ENCODE peak calls at places on chromosomes 13 and 19, in four cellular contexts. One of them, this sample, is unnamed. For H3K27me3, the result is how much of the 10 kb centered on the place peaks cover.

GRCh38 chr13:83943530-83944279 is 61.4 kb upstream of the SLITRK1 start:
- DNase-seq in lower lobe of right lung: no peak
- DNase-seq in astrocyte: no peak
- DNase-seq in colonic mucosa: no peak
- DNase-seq in this sample: no peak

GRCh38 chr13:27599845-27600553 is 20.3 kb downstream of the LNX2 start:
- DNase-seq in astrocyte: peak
- DNase-seq in lower lobe of right lung: no peak
- DNase-seq in colonic mucosa: no peak
- DNase-seq in this sample: no peak

GRCh38 chr19:38441660-38442348 is 8.3 kb downstream of the RYR1 start:
- DNase-seq in astrocyte: no peak
- DNase-seq in colonic mucosa: no peak
- DNase-seq in lower lobe of right lung: no peak
- DNase-seq in this sample: no peak

GRCh38 chr19:29302002-29302928 is 89.3 kb upstream of the UQCRFS1 start:
- DNase-seq in astrocyte: no peak
- DNase-seq in lower lobe of right lung: no peak
- DNase-seq in colonic mucosa: no peak
- DNase-seq in this sample: no peak

GRCh38 chr13:42551611-42552010 is 22.3 kb upstream of the TNFSF11 start:
- DNase-seq in colonic mucosa: no peak
- DNase-seq in lower lobe of right lung: no peak
- DNase-seq in astrocyte: no peak
- DNase-seq in this sample: no peak

GRCh38 chr13:60019119-60019993 is 144.4 kb downstream of the DIAPH3 start:
- DNase-seq in lower lobe of right lung: no peak
- DNase-seq in colonic mucosa: no peak
- DNase-seq in astrocyte: peak
- DNase-seq in this sample: no peak

GRCh38 chr19:38047641-38048040 is 140.6 kb downstream of the SIPA1L3 start:
- DNase-seq in astrocyte: no peak
- DNase-seq in colonic mucosa: no peak
- DNase-seq in lower lobe of right lung: no peak
- DNase-seq in this sample: no peak

GRCh38 chr13:112722433-112723250 is 32.8 kb downstream of the ATP11A start:
- DNase-seq in colonic mucosa: no peak
- DNase-seq in astrocyte: peak
- DNase-seq in lower lobe of right lung: peak
- DNase-seq in this sample: no peak

GRCh38 chr19:46192990-46193650 is 36.4 kb upstream of the IGFL1 start:
- DNase-seq in lower lobe of right lung: no peak
- DNase-seq in colonic mucosa: peak
- DNase-seq in astrocyte: peak
- DNase-seq in this sample: peak

GRCh38 chr19:16342002-16342715 is 17.5 kb downstream of the KLF2 start:
- DNase-seq in astrocyte: peak
- DNase-seq in colonic mucosa: no peak
- DNase-seq in lower lobe of right lung: no peak
- DNase-seq in this sample: no peak

GRCh38 chr13:51895906-51896888 is 34.4 kb downstream of the CCDC70 start:
- DNase-seq in lower lobe of right lung: peak
- DNase-seq in astrocyte: peak
- DNase-seq in colonic mucosa: peak
- DNase-seq in this sample: peak

GRCh38 chr13:44801990-44802389 is 187.3 kb downstream of the NUFIP1 start:
- DNase-seq in colonic mucosa: no peak
- DNase-seq in lower lobe of right lung: no peak
- DNase-seq in astrocyte: peak
- DNase-seq in this sample: no peak

GRCh38 chr13:50521191-50521590 is 322.3 kb downstream of the DLEU7 start:
- DNase-seq in colonic mucosa: no peak
- DNase-seq in lower lobe of right lung: no peak
- DNase-seq in astrocyte: no peak
- DNase-seq in this sample: no peak

GRCh38 chr13:79190932-79191331 is 215.1 kb downstream of the RBM26 start:
- DNase-seq in colonic mucosa: no peak
- DNase-seq in astrocyte: no peak
- DNase-seq in lower lobe of right lung: no peak
- DNase-seq in this sample: no peak

GRCh38 chr13:39976481-39976880 is 321.0 kb downstream of the COG6 start:
- DNase-seq in colonic mucosa: no peak
- DNase-seq in lower lobe of right lung: no peak
- DNase-seq in astrocyte: no peak
- DNase-seq in this sample: no peak

GRCh38 chr13:95833126-95833525 is 156.2 kb downstream of the DNAJC3 start:
- DNase-seq in lower lobe of right lung: no peak
- DNase-seq in colonic mucosa: no peak
- DNase-seq in astrocyte: no peak
- DNase-seq in this sample: no peak

GRCh38 chr13:62320129-62320724 is 904.6 kb upstream of the PCDH20 start:
- DNase-seq in astrocyte: peak
- DNase-seq in lower lobe of right lung: no peak
- DNase-seq in colonic mucosa: no peak
- DNase-seq in this sample: peak

GRCh38 chr13:46359731-46360130 is 27.3 kb downstream of the RUBCNL start:
- DNase-seq in colonic mucosa: no peak
- DNase-seq in lower lobe of right lung: no peak
- DNase-seq in astrocyte: peak
- DNase-seq in this sample: no peak

GRCh38 chr13:67416047-67416925 is 186.2 kb upstream of the PCDH9 start:
- DNase-seq in colonic mucosa: no peak
- DNase-seq in astrocyte: peak
- DNase-seq in lower lobe of right lung: peak
- DNase-seq in this sample: peak

GRCh38 chr13:71240906-71241305 is 626.1 kb downstream of the DACH1 start:
- DNase-seq in astrocyte: peak
- DNase-seq in lower lobe of right lung: no peak
- DNase-seq in colonic mucosa: no peak
- DNase-seq in this sample: peak

GRCh38 chr19:41430907-41431306 is 3.7 kb upstream of the B3GNT8 start:
- DNase-seq in colonic mucosa: no peak
- DNase-seq in astrocyte: no peak
- DNase-seq in lower lobe of right lung: no peak
- DNase-seq in this sample: no peak

GRCh38 chr19:2244122-2244411 is 5.1 kb upstream of the AMH start:
- DNase-seq in astrocyte: no peak
- DNase-seq in lower lobe of right lung: no peak
- DNase-seq in colonic mucosa: no peak
- DNase-seq in this sample: no peak

GRCh38 chr13:41061914-41062837 is 867 bp downstream of the WBP4 start:
- DNase-seq in lower lobe of right lung: no peak
- DNase-seq in colonic mucosa: no peak
- DNase-seq in astrocyte: peak
- DNase-seq in this sample: no peak

GRCh38 chr19:19460258-19460731 is 54.8 kb downstream of the GATAD2A start:
- DNase-seq in colonic mucosa: no peak
- DNase-seq in astrocyte: no peak
- DNase-seq in lower lobe of right lung: peak
- DNase-seq in this sample: no peak

GRCh38 chr19:1019980-1020867 is 699 bp downstream of the TMEM259 start:
- DNase-seq in lower lobe of right lung: peak
- DNase-seq in colonic mucosa: peak
- DNase-seq in astrocyte: no peak
- DNase-seq in this sample: no peak

GRCh38 chr19:38263696-38264485 is 482 bp upstream of the SPINT2 start:
- DNase-seq in colonic mucosa: peak
- DNase-seq in lower lobe of right lung: no peak
- DNase-seq in astrocyte: peak
- DNase-seq in this sample: peak

GRCh38 chr19:5046339-5047039 is 77.6 kb downstream of the KDM4B start:
- DNase-seq in lower lobe of right lung: peak
- DNase-seq in colonic mucosa: peak
- DNase-seq in astrocyte: peak
- DNase-seq in this sample: no peak

GRCh38 chr19:10760268-10760944 is 42.5 kb downstream of the DNM2 start:
- DNase-seq in astrocyte: peak
- DNase-seq in lower lobe of right lung: no peak
- DNase-seq in colonic mucosa: no peak
- DNase-seq in this sample: no peak

DNA sequence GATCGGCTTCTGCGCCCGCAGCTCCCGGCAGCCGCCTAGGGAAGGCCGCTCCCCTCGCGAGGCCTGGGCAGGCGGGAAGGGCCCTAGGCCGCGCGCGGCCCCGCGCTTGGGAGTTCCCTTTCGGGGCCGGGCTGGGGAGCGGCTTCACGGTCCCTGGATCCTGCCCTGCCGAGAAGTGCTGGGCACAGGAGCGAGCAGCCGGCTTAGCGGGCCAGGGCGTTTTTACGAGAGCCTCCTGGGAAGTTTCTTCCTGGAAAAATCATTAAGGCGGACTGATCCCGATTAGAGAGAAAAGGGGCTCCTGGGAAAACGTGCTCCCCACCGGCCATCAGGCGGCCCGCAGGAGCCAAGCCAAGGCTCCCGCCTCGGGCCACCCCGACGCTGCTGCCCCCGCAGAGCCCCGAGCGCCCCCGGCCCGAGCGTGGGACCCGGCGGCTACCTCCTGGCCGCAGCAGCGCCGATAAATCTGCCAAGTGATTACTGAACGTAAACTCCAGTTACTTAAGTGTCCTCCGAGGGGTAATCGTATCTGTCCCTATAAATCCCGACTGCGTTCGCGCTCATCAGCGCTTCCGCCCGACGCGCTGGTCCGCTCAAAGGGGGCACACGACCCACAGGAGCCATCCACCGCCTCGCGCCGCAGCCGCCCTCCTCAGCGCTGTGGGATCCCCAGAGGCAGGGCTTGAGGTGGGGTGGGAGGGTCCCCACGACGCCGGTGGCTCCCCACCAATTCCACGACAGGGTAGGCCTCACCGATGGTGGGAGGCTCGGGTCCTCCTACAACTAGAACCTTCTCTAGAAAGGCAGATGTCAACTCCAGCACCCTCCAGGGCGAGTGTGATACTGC is 2.8 kb downstream of the ZIC5 start:
- DNase-seq in colonic mucosa: peak
- DNase-seq in lower lobe of right lung: no peak
- DNase-seq in astrocyte: no peak
- DNase-seq in this sample: no peak
- H3K27me3 ChIP-seq in colonic mucosa: half or more
- H3K27me3 ChIP-seq in lower lobe of right lung: half or more
- H3K27me3 ChIP-seq in astrocyte: half or more
- H3K27me3 ChIP-seq in this sample: under half

DNA sequence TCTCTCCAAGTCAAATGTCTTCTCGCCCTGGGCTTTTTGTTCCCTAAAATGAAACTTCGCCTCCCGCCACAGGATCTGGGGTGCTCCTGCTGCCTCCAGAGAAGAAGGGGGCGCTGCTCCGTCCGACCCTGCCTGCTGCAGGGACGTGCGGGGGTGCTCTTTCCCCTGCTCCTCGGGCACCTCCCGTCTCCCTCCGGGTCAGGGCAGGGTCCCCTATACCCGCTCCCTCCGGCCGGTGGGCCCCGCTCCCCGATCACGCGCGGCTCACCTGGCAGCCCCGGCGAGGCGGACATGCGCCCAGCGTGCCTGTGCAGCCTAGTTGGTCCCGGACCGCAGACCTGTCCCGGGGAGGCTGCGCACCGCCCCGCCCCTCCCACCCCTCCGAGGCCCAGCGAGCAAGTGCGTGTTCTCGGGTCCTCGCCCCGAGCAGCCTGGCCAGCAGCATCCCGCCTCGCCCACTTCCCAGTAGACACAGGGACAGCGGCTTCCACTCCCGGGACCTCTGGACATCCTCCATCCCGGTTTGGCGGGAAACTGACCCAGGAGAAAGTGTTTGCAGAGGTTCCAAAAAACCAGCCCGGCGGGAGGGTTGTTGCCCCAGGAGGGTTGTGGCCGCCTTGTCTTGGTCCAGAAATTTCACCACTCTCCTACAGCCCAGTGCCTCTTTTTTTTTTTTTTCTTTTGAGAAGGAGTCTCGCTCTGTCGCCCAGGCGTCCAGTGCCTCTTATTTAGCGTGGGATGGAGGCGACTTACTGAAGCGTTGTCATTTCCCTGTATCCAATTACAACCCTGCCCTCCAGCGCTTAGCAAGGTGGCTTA is at the start of gene OXGR1:
- DNase-seq in astrocyte: no peak
- DNase-seq in colonic mucosa: peak
- DNase-seq in lower lobe of right lung: peak
- DNase-seq in this sample: no peak
- H3K27me3 ChIP-seq in astrocyte: under half
- H3K27me3 ChIP-seq in colonic mucosa: under half
- H3K27me3 ChIP-seq in lower lobe of right lung: under half
- H3K27me3 ChIP-seq in this sample: under half

GRCh38 chr19:50670102-50670380 is 20.8 kb downstream of the C19orf81 start:
- DNase-seq in astrocyte: no peak
- DNase-seq in colonic mucosa: no peak
- DNase-seq in lower lobe of right lung: no peak
- DNase-seq in this sample: no peak

GRCh38 chr19:50669319-50670101 is 20.3 kb downstream of the C19orf81 start:
- DNase-seq in astrocyte: no peak
- DNase-seq in lower lobe of right lung: no peak
- DNase-seq in colonic mucosa: peak
- DNase-seq in this sample: no peak

GRCh38 chr19:50667177-50667758 is 18.0 kb downstream of the C19orf81 start:
- DNase-seq in colonic mucosa: no peak
- DNase-seq in astrocyte: no peak
- DNase-seq in lower lobe of right lung: no peak
- DNase-seq in this sample: no peak

GRCh38 chr19:50667759-50668231 is 18.6 kb downstream of the C19orf81 start:
- DNase-seq in lower lobe of right lung: no peak
- DNase-seq in colonic mucosa: no peak
- DNase-seq in astrocyte: no peak
- DNase-seq in this sample: no peak

GRCh38 chr19:50668416-50669318 is 19.4 kb downstream of the C19orf81 start:
- DNase-seq in astrocyte: no peak
- DNase-seq in colonic mucosa: no peak
- DNase-seq in lower lobe of right lung: no peak
- DNase-seq in this sample: no peak
- H3K27me3 ChIP-seq in astrocyte: under half
- H3K27me3 ChIP-seq in colonic mucosa: under half
- H3K27me3 ChIP-seq in lower lobe of right lung: half or more
- H3K27me3 ChIP-seq in this sample: under half

DNA sequence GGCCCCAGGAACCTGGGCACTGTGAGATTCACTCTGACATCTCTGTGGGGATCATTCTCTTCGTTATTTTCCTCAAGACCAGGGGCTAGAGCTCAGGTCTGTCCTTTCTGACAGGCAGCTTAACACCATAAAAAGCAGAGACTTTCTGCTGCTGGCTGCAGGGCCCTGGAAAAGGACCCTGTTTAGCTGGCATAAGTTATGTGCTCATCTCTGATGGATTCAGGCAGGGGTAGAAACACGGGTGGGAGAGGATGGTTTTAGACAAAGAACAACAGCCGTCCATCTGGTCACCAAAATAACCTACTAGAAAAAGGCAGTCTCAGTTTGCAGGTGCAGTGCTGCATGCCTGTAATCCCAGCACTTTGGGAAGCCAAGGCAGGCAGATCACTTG is 2.3 kb upstream of the GPI start:
- DNase-seq in astrocyte: no peak
- DNase-seq in lower lobe of right lung: no peak
- DNase-seq in colonic mucosa: no peak
- DNase-seq in this sample: no peak
- H3K27me3 ChIP-seq in astrocyte: under half
- H3K27me3 ChIP-seq in lower lobe of right lung: under half
- H3K27me3 ChIP-seq in colonic mucosa: under half
- H3K27me3 ChIP-seq in this sample: under half

GRCh38 chr19:35144259-35144599 is 1.2 kb downstream of the FXYD7 start:
- DNase-seq in astrocyte: no peak
- DNase-seq in colonic mucosa: no peak
- DNase-seq in lower lobe of right lung: no peak
- DNase-seq in this sample: no peak
- H3K27me3 ChIP-seq in astrocyte: under half
- H3K27me3 ChIP-seq in colonic mucosa: under half
- H3K27me3 ChIP-seq in lower lobe of right lung: under half
- H3K27me3 ChIP-seq in this sample: under half

This sample was measured in HAP-1.